ENCODE peak calls at places on chromosomes 6 and 20, in nine cellular contexts. I, H, D, F, U, E, L, N and J are unnamed samples.
A peak's percentile ranks its signal among the peaks of the same experiment; 100 is the strongest.

GRCh38 chr6:29748391-29749352 is 25.4 kb downstream of the HLA-F start:
- DNase-seq in I (peak; percentile 59), N (peak; percentile 94), L (peak; percentile 97), U (peak; percentile 95), E (peak; percentile 97), D (peak; percentile 94), F (peak; percentile 97), H (peak; percentile 69), J (peak; percentile 94)

GRCh38 chr6:152948150-152948768 is 34.6 kb downstream of the FBXO5 start:
- DNase-seq in U (no peak), H (peak; percentile 49), I (peak; percentile 52), L (no peak), F (no peak), D (no peak), E (no peak), N (peak; percentile 7), J (no peak)

GRCh38 chr6:169839493-169839892 is 88.1 kb downstream of the ERMARD start:
- DNase-seq in I (no peak), E (no peak), H (no peak), L (no peak), D (no peak), F (no peak), N (no peak), U (no peak), J (no peak)

GRCh38 chr6:127457444-127458064 is 1.6 kb downstream of the KIAA0408 start:
- DNase-seq in E (no peak), F (no peak), L (no peak), I (peak; percentile 81), D (no peak), U (no peak), H (no peak), N (no peak), J (no peak)

GRCh38 chr20:14918981-14919380 is 581.6 kb upstream of the FLRT3 start:
- DNase-seq in L (no peak), F (no peak), N (no peak), I (no peak), H (no peak), U (no peak), D (no peak), E (no peak), J (no peak)

GRCh38 chr6:88263591-88263990 is 97.4 kb upstream of the CNR1 start:
- DNase-seq in U (no peak), D (no peak), L (no peak), I (no peak), E (no peak), H (no peak), N (no peak), F (no peak), J (no peak)

GRCh38 chr6:17291778-17292177 is 10.6 kb downstream of the RBM24 start:
- DNase-seq in F (no peak), H (no peak), N (no peak), I (peak; percentile 38), E (no peak), L (peak; percentile 39), D (no peak), U (no peak), J (no peak)

GRCh38 chr20:17619351-17620093 is 49.6 kb downstream of the DSTN start:
- DNase-seq in H (no peak), L (peak; percentile 16), F (peak; percentile 26), U (peak; percentile 37), N (no peak), I (no peak), D (no peak), E (peak; percentile 16), J (no peak)

GRCh38 chr6:9766240-9766915 is 648.5 kb downstream of the TFAP2A start:
- DNase-seq in I (peak; percentile 86), D (no peak), N (peak; percentile 5), L (no peak), F (no peak), U (no peak), H (peak; percentile 10), E (no peak), J (no peak)

DNA sequence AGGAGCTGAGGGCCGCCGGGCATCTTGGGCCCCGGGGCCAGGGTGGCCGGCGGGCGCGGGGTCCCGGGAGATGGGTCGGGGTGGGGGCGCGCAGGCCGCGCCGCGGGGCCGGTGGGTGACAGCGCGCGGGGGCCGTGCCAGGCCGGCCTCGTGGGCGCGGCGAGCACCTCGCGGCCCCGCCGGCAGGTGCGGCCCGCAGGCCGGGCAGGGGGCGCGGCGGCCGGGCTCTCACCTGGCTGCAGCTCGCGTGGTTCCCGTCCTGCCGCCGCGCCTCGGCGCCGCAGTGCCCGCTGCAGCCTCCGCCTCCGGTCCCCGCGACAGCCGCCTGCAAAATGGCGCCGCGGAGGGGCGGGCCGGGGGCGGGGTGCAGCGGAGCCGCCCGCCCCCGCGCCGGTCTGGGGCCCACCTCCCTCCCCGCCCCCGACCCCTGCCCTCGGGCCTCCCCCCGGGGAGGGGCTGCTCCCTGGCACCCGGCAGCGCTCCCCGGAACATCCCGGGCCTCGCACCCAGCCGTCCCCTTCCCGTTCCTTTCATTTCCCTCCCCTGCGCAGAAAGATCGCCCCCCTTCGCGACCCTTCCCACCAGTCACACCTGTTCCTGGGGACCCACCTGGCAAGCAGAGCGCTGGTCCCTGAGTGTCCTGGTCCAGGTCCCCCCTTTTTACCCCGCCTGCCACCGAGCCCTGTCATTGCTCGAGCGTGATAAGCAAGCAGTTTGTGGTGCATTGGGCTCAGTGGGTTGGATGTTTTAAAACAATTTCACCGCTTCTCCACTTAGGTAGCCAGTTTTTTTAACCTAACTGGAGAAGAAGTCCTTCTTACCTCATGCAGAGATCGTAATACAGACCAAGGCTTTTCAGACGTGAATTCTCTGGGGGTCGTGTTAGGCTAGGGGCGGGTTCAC is at the start of gene SLC23A2:
- DNase-seq in D (peak; percentile 93), I (no peak), E (peak; percentile 71), N (peak; percentile 66), U (no peak), H (no peak), F (peak; percentile 59), L (peak; percentile 51), J (peak; percentile 33)
- TF ChIP-seq POLR2A in D (no peak), I (no peak), E (peak; percentile 40), N (peak; percentile 67), U (no peak), H (no peak), F (no peak), L (no peak), J (peak; percentile 38)

GRCh38 chr6:128567029-128567428 is 46.6 kb upstream of the PTPRK start:
- DNase-seq in U (no peak), F (no peak), H (no peak), N (no peak), L (no peak), E (no peak), I (no peak), D (no peak), J (no peak)

GRCh38 chr6:128569737-128570438 is 49.5 kb upstream of the PTPRK start:
- DNase-seq in H (peak; percentile 54), L (no peak), F (no peak), I (peak; percentile 75), N (peak; percentile 30), U (no peak), E (no peak), D (no peak), J (no peak)

GRCh38 chr6:128572286-128572685 is 51.9 kb upstream of the PTPRK start:
- DNase-seq in F (no peak), N (no peak), I (peak; percentile 39), E (no peak), D (no peak), H (no peak), U (no peak), L (no peak), J (no peak)

GRCh38 chr6:128573036-128573435 is 52.6 kb upstream of the PTPRK start:
- DNase-seq in H (no peak), F (no peak), E (no peak), U (no peak), I (no peak), L (no peak), D (no peak), N (no peak), J (no peak)

GRCh38 chr6:128570439-128571063 is 50.2 kb upstream of the PTPRK start:
- DNase-seq in N (no peak), F (no peak), H (no peak), L (no peak), D (no peak), U (no peak), E (no peak), I (no peak), J (no peak)
- H3K27ac ChIP-seq in N (peak overlapping the region; percentile 84), F (no peak overlapping the region), H (peak overlapping the region; percentile 15), L (no peak overlapping the region), D (no peak overlapping the region), U (peak overlapping the region; percentile 70), E (no peak overlapping the region), I (no peak overlapping the region), J (no peak overlapping the region)

DNA sequence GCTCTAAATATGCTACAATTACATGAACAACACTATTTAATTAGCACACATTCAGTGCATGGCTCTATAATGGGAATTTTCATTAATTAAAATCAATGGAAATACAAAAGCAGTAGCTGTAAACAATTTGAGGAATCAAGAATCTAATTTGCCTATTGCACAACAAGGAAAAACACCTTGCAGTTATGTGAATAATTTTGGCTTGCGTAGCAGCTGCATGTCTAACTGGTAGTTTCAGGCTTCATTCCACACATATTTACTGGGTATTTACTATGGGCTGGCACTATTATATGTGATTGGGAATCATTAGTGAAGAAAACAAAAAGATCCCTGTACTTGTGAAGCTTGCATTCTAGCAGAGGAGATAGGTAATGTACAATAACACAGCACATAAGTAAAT is 26.4 kb downstream of the KIF6 start:
- DNase-seq in E (no peak), L (no peak), D (no peak), I (no peak), H (no peak), N (no peak), U (no peak), F (no peak), J (no peak)
- H3K4me1 ChIP-seq in E (no peaks in the 10 kb centered on the region), L (no peaks in the 10 kb centered on the region), D (no peaks in the 10 kb centered on the region), I (no peaks in the 10 kb centered on the region), H (no peaks in the 10 kb centered on the region), N (no peaks in the 10 kb centered on the region), U (no peaks in the 10 kb centered on the region), F (peaks cover 7% of the 10 kb centered on the region), J (no peaks in the 10 kb centered on the region)

GRCh38 chr6:150637266-150637665 is 37.6 kb downstream of the PLEKHG1 start:
- DNase-seq in H (no peak), N (no peak), L (no peak), D (no peak), E (no peak), F (no peak), U (no peak), I (no peak), J (no peak)

GRCh38 chr6:150638765-150639164 is 39.1 kb downstream of the PLEKHG1 start:
- DNase-seq in I (no peak), H (no peak), E (no peak), F (no peak), N (no peak), L (no peak), U (no peak), D (no peak), J (no peak)

GRCh38 chr6:150635906-150636514 is 36.3 kb downstream of the PLEKHG1 start:
- DNase-seq in H (no peak), E (no peak), N (no peak), F (no peak), U (no peak), D (no peak), I (no peak), L (no peak), J (no peak)

GRCh38 chr6:150638286-150638685 is 38.6 kb downstream of the PLEKHG1 start:
- DNase-seq in D (no peak), L (no peak), I (no peak), N (no peak), U (no peak), E (no peak), H (no peak), F (no peak), J (no peak)

DNA sequence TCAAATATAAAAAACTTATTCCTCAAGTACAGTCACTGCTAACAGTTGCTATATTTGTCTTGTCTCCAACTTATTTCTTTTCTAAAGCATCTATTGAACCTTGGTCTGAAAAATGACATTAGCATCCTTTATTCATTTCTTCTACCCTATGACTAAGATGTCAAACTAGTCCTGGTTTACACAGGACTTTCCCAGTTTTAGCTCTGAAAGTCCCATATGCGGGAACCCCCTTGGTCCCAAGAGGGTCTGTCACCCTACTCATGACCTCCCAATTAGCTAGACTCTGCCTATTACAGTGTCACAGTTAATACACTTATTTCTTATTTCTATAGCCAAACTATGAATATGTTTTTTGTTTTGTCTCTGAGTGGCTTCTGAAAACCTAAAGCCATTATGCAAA is 37.1 kb downstream of the PLEKHG1 start:
- DNase-seq in I (no peak), E (no peak), D (no peak), U (no peak), H (no peak), L (no peak), N (no peak), F (no peak), J (no peak)
- TF ChIP-seq POLR2A in I (no peak), E (no peak), D (no peak), U (no peak), H (no peak), L (no peak), N (no peak), F (no peak), J (no peak)